ENCODE peak calls at places on chromosomes 5 and 9, in eight cellular contexts. W, E, O, C, U, G, Y and K are unnamed samples.

GRCh38 chr5:35046754-35047153 is 995 bp downstream of the AGXT2 start:
- DNase-seq in U (no peak), G (peak; percentile 99), C (no peak), E (no peak), O (no peak), W (no peak), Y (no peak), K (no peak)

GRCh38 chr9:105711867-105712266 is 17.5 kb downstream of the TMEM38B start:
- DNase-seq in U (no peak), O (no peak), C (no peak), W (no peak), G (no peak), E (no peak), Y (no peak), K (no peak)

GRCh38 chr9:34693560-34693959 is 2.5 kb upstream of the CCL19 start:
- DNase-seq in G (no peak), E (no peak), Y (no peak), C (no peak), W (no peak), U (no peak), O (no peak), K (no peak)

GRCh38 chr5:676699-677076 is 16.5 kb downstream of the TPPP start:
- DNase-seq in G (no peak), W (no peak), C (no peak), O (no peak), Y (no peak), E (no peak), U (no peak), K (no peak)

GRCh38 chr5:67311208-67311607 is 114.6 kb upstream of the CD180 start:
- DNase-seq in E (no peak), O (no peak), W (no peak), Y (no peak), C (no peak), G (no peak), U (no peak), K (no peak)

GRCh38 chr9:89662718-89663246 is 58.0 kb downstream of the GADD45G start:
- DNase-seq in C (no peak), O (no peak), E (no peak), G (no peak), Y (no peak), W (no peak), U (no peak), K (no peak)

GRCh38 chr5:159286420-159287035 is 23.4 kb downstream of the UBLCP1 start:
- DNase-seq in W (peak; percentile 64), Y (no peak), O (no peak), U (no peak), E (no peak), C (peak; percentile 70), G (peak; percentile 57), K (no peak)

GRCh38 chr5:143355710-143356109 is 47.8 kb downstream of the NR3C1 start:
- DNase-seq in W (no peak), Y (peak; percentile 54), G (peak; percentile 97), O (no peak), E (peak; percentile 86), U (no peak), C (no peak), K (peak; percentile 33)

GRCh38 chr5:177468329-177469058 is 4.9 kb downstream of the DBN1 start:
- DNase-seq in W (no peak), C (no peak), O (no peak), G (peak; percentile 37), Y (no peak), E (peak; percentile 70), U (no peak), K (no peak)

GRCh38 chr9:136329211-136329627 is 1.9 kb downstream of the GPSM1 start:
- DNase-seq in E (no peak), Y (no peak), O (no peak), W (no peak), C (no peak), G (no peak), U (no peak), K (no peak)

GRCh38 chr9:108617661-108618060 is 238.1 kb downstream of the ACTL7B start:
- DNase-seq in U (no peak), C (no peak), E (peak; percentile 38), O (no peak), G (no peak), W (no peak), Y (no peak), K (no peak)

GRCh38 chr9:119500072-119500771 is 131.0 kb upstream of the BRINP1 start:
- DNase-seq in G (no peak), C (no peak), E (no peak), Y (no peak), O (no peak), W (no peak), U (no peak), K (no peak)

GRCh38 chr9:93672622-93673270 is 96.4 kb downstream of the PHF2 start:
- DNase-seq in U (no peak), W (no peak), Y (no peak), G (no peak), C (no peak), E (no peak), O (no peak), K (no peak)

GRCh38 chr9:18707078-18707477 is 233.1 kb downstream of the ADAMTSL1 start:
- DNase-seq in G (peak; percentile 14), E (no peak), W (no peak), C (no peak), O (no peak), U (no peak), Y (no peak), K (no peak)

GRCh38 chr5:50463726-50464125 is 22.6 kb upstream of the EMB start:
- DNase-seq in G (no peak), U (no peak), O (no peak), Y (no peak), E (no peak), W (no peak), C (no peak), K (no peak)

GRCh38 chr5:34483442-34484033 is 172.6 kb upstream of the RAI14 start:
- DNase-seq in W (peak; percentile 47), O (no peak), U (no peak), E (no peak), Y (no peak), G (peak; percentile 46), C (no peak), K (no peak)

GRCh38 chr9:20297646-20298084 is 324.6 kb downstream of the MLLT3 start:
- DNase-seq in Y (no peak), C (no peak), O (no peak), G (peak; percentile 92), U (no peak), E (no peak), W (no peak), K (no peak)

GRCh38 chr9:113770396-113770795 is 105.7 kb upstream of the ZNF618 start:
- DNase-seq in U (no peak), G (peak; percentile 12), Y (no peak), W (no peak), E (no peak), C (no peak), O (no peak), K (no peak)

GRCh38 chr5:178201927-178202235 is 2.5 kb upstream of the HNRNPAB start:
- DNase-seq in U (no peak), Y (no peak), C (no peak), W (no peak), E (peak; percentile 67), G (no peak), O (no peak), K (no peak)

GRCh38 chr9:124779368-124780059 is 2.6 kb downstream of the OLFML2A start:
- DNase-seq in O (no peak), U (no peak), W (peak; percentile 84), G (peak; percentile 90), Y (no peak), C (no peak), E (peak; percentile 90), K (no peak)

GRCh38 chr5:157977957-157978505 is 119.1 kb upstream of the CLINT1 start:
- DNase-seq in U (no peak), W (no peak), G (no peak), Y (no peak), E (no peak), O (no peak), C (no peak), K (no peak)

GRCh38 chr5:13613621-13614020 is 330.9 kb downstream of the DNAH5 start:
- DNase-seq in U (no peak), W (no peak), O (no peak), Y (no peak), C (no peak), G (no peak), E (no peak), K (no peak)

GRCh38 chr5:135977375-135977928 is 22.7 kb upstream of the LECT2 start:
- DNase-seq in C (peak; percentile 85), E (no peak), O (peak; percentile 77), U (no peak), W (peak; percentile 85), G (peak; percentile 36), Y (peak; percentile 9), K (peak; percentile 8)

GRCh38 chr5:179906294-179906794 is 1.4 kb downstream of the TBC1D9B start:
- DNase-seq in O (no peak), G (peak; percentile 13), C (no peak), W (peak; percentile 37), Y (no peak), U (no peak), E (no peak), K (no peak)

GRCh38 chr9:72588336-72588735 is 66.9 kb downstream of the TMC1 start:
- DNase-seq in G (no peak), E (no peak), C (no peak), Y (no peak), W (no peak), O (no peak), U (no peak), K (no peak)

GRCh38 chr9:114025196-114025753 is 52.8 kb downstream of the AMBP start:
- DNase-seq in Y (no peak), W (peak; percentile 28), U (no peak), E (no peak), G (no peak), O (no peak), C (no peak), K (no peak)

GRCh38 chr5:125890387-125890955 is 532.7 kb upstream of the GRAMD2B start:
- DNase-seq in U (no peak), E (no peak), Y (no peak), G (no peak), W (no peak), O (no peak), C (no peak), K (no peak)

GRCh38 chr5:61600945-61601491 is 269.0 kb downstream of the ZSWIM6 start:
- DNase-seq in U (no peak), C (no peak), W (no peak), O (no peak), E (no peak), Y (no peak), G (no peak), K (no peak)

GRCh38 chr5:112146323-112146848 is 272.7 kb downstream of the EPB41L4A start:
- DNase-seq in W (no peak), O (no peak), G (peak; percentile 97), E (no peak), C (no peak), U (no peak), Y (no peak), K (no peak)

GRCh38 chr9:7216004-7216821 is 458.4 kb downstream of the KDM4C start:
- DNase-seq in U (no peak), Y (no peak), O (no peak), G (peak; percentile 79), C (peak; percentile 85), E (peak; percentile 49), W (no peak), K (no peak)

GRCh38 chr5:101067415-101067814 is 164.3 kb upstream of the ST8SIA4 start:
- DNase-seq in E (no peak), G (no peak), W (no peak), Y (no peak), O (no peak), U (no peak), C (no peak), K (no peak)

GRCh38 chr9:37626708-37627293 is 24.0 kb upstream of the FRMPD1 start:
- DNase-seq in E (no peak), O (no peak), C (no peak), W (no peak), U (no peak), Y (no peak), G (no peak), K (no peak)

GRCh38 chr9:106962615-106963363 is 99.8 kb downstream of the ZNF462 start:
- DNase-seq in E (no peak), C (no peak), W (no peak), O (no peak), Y (no peak), U (no peak), G (peak; percentile 95), K (no peak)

GRCh38 chr9:113650207-113651131 is 186.9 kb downstream of the RGS3 start:
- DNase-seq in O (no peak), W (peak; percentile 59), C (no peak), Y (no peak), E (peak; percentile 46), G (peak; percentile 73), U (no peak), K (no peak)